ENCODE peak calls at places on chromosomes 2 and 18, in ten cellular contexts. One of them, this sample, is unnamed.

GRCh38 chr2:175418224-175418843 is 236.8 kb upstream of the ATP5MC3 start:
- DNase-seq in SW480: no peak
- DNase-seq in NCI-H2029: no peak
- DNase-seq in NCI-H2081 treated with DMSO at 0.1 percent for 48 hours: no peak
- DNase-seq in activated CD4-positive, alpha-beta T cell treated with anti-CD3 and anti-CD28 coated beads for 36 hours: no peak
- DNase-seq in occipital lobe: no peak
- DNase-seq in CD8-positive, alpha-beta memory T cell: no peak
- DNase-seq in iPS-NIHi11: no peak
- DNase-seq in T-helper 1 cell: no peak
- DNase-seq in testis: no peak
- DNase-seq in this sample: no peak

GRCh38 chr2:168948621-168949212 is 47.6 kb downstream of the G6PC2 start:
- DNase-seq in iPS-NIHi11: peak
- DNase-seq in activated CD4-positive, alpha-beta T cell treated with anti-CD3 and anti-CD28 coated beads for 36 hours: peak
- DNase-seq in testis: no peak
- DNase-seq in SW480: peak
- DNase-seq in NCI-H2029: no peak
- DNase-seq in CD8-positive, alpha-beta memory T cell: no peak
- DNase-seq in NCI-H2081 treated with DMSO at 0.1 percent for 48 hours: no peak
- DNase-seq in occipital lobe: no peak
- DNase-seq in T-helper 1 cell: no peak
- DNase-seq in this sample: no peak

GRCh38 chr2:37350034-37350433 is 5.6 kb downstream of the QPCT start:
- DNase-seq in activated CD4-positive, alpha-beta T cell treated with anti-CD3 and anti-CD28 coated beads for 36 hours: no peak
- DNase-seq in testis: no peak
- DNase-seq in iPS-NIHi11: no peak
- DNase-seq in NCI-H2029: peak
- DNase-seq in NCI-H2081 treated with DMSO at 0.1 percent for 48 hours: no peak
- DNase-seq in CD8-positive, alpha-beta memory T cell: no peak
- DNase-seq in T-helper 1 cell: no peak
- DNase-seq in SW480: peak
- DNase-seq in occipital lobe: no peak
- DNase-seq in this sample: no peak

GRCh38 chr2:64204006-64204632 is 59.9 kb upstream of the PELI1 start:
- DNase-seq in activated CD4-positive, alpha-beta T cell treated with anti-CD3 and anti-CD28 coated beads for 36 hours: peak
- DNase-seq in CD8-positive, alpha-beta memory T cell: peak
- DNase-seq in NCI-H2029: no peak
- DNase-seq in T-helper 1 cell: peak
- DNase-seq in NCI-H2081 treated with DMSO at 0.1 percent for 48 hours: no peak
- DNase-seq in iPS-NIHi11: peak
- DNase-seq in testis: peak
- DNase-seq in occipital lobe: peak
- DNase-seq in SW480: no peak
- DNase-seq in this sample: peak

GRCh38 chr2:140502951-140503630 is 1627.7 kb downstream of the LRP1B start:
- DNase-seq in activated CD4-positive, alpha-beta T cell treated with anti-CD3 and anti-CD28 coated beads for 36 hours: no peak
- DNase-seq in T-helper 1 cell: no peak
- DNase-seq in NCI-H2029: peak
- DNase-seq in occipital lobe: no peak
- DNase-seq in iPS-NIHi11: no peak
- DNase-seq in CD8-positive, alpha-beta memory T cell: no peak
- DNase-seq in SW480: no peak
- DNase-seq in testis: no peak
- DNase-seq in NCI-H2081 treated with DMSO at 0.1 percent for 48 hours: no peak
- DNase-seq in this sample: no peak

GRCh38 chr2:172710584-172711024 is 25.0 kb upstream of the RAPGEF4 start:
- DNase-seq in NCI-H2081 treated with DMSO at 0.1 percent for 48 hours: peak
- DNase-seq in SW480: peak
- DNase-seq in T-helper 1 cell: no peak
- DNase-seq in testis: peak
- DNase-seq in NCI-H2029: peak
- DNase-seq in occipital lobe: peak
- DNase-seq in iPS-NIHi11: peak
- DNase-seq in CD8-positive, alpha-beta memory T cell: peak
- DNase-seq in activated CD4-positive, alpha-beta T cell treated with anti-CD3 and anti-CD28 coated beads for 36 hours: peak
- DNase-seq in this sample: no peak

GRCh38 chr18:78160961-78161656 is 818.5 kb upstream of the SALL3 start:
- DNase-seq in T-helper 1 cell: no peak
- DNase-seq in SW480: no peak
- DNase-seq in testis: no peak
- DNase-seq in NCI-H2081 treated with DMSO at 0.1 percent for 48 hours: no peak
- DNase-seq in NCI-H2029: no peak
- DNase-seq in iPS-NIHi11: no peak
- DNase-seq in activated CD4-positive, alpha-beta T cell treated with anti-CD3 and anti-CD28 coated beads for 36 hours: no peak
- DNase-seq in occipital lobe: no peak
- DNase-seq in CD8-positive, alpha-beta memory T cell: no peak
- DNase-seq in this sample: no peak

GRCh38 chr2:8872821-8873432 is 35.5 kb upstream of the KIDINS220 start:
- DNase-seq in NCI-H2081 treated with DMSO at 0.1 percent for 48 hours: peak
- DNase-seq in testis: no peak
- DNase-seq in CD8-positive, alpha-beta memory T cell: no peak
- DNase-seq in NCI-H2029: peak
- DNase-seq in occipital lobe: no peak
- DNase-seq in T-helper 1 cell: no peak
- DNase-seq in activated CD4-positive, alpha-beta T cell treated with anti-CD3 and anti-CD28 coated beads for 36 hours: no peak
- DNase-seq in SW480: peak
- DNase-seq in iPS-NIHi11: peak
- DNase-seq in this sample: no peak

GRCh38 chr2:63843093-63843492 is 1.4 kb downstream of the UGP2 start:
- DNase-seq in iPS-NIHi11: no peak
- DNase-seq in NCI-H2081 treated with DMSO at 0.1 percent for 48 hours: no peak
- DNase-seq in T-helper 1 cell: no peak
- DNase-seq in CD8-positive, alpha-beta memory T cell: no peak
- DNase-seq in NCI-H2029: no peak
- DNase-seq in occipital lobe: no peak
- DNase-seq in SW480: no peak
- DNase-seq in activated CD4-positive, alpha-beta T cell treated with anti-CD3 and anti-CD28 coated beads for 36 hours: no peak
- DNase-seq in testis: no peak
- DNase-seq in this sample: no peak

GRCh38 chr2:9967053-9967775 is 15.7 kb downstream of the GRHL1 start:
- DNase-seq in activated CD4-positive, alpha-beta T cell treated with anti-CD3 and anti-CD28 coated beads for 36 hours: no peak
- DNase-seq in NCI-H2029: no peak
- DNase-seq in CD8-positive, alpha-beta memory T cell: no peak
- DNase-seq in occipital lobe: no peak
- DNase-seq in iPS-NIHi11: no peak
- DNase-seq in T-helper 1 cell: no peak
- DNase-seq in SW480: no peak
- DNase-seq in testis: no peak
- DNase-seq in NCI-H2081 treated with DMSO at 0.1 percent for 48 hours: no peak
- DNase-seq in this sample: no peak

GRCh38 chr18:7940976-7941375 is 373.9 kb downstream of the PTPRM start:
- DNase-seq in NCI-H2029: no peak
- DNase-seq in T-helper 1 cell: no peak
- DNase-seq in testis: no peak
- DNase-seq in NCI-H2081 treated with DMSO at 0.1 percent for 48 hours: no peak
- DNase-seq in occipital lobe: no peak
- DNase-seq in CD8-positive, alpha-beta memory T cell: no peak
- DNase-seq in activated CD4-positive, alpha-beta T cell treated with anti-CD3 and anti-CD28 coated beads for 36 hours: no peak
- DNase-seq in SW480: no peak
- DNase-seq in iPS-NIHi11: no peak
- DNase-seq in this sample: no peak

GRCh38 chr18:79510046-79510685 is 114.4 kb downstream of the NFATC1 start:
- DNase-seq in SW480: no peak
- DNase-seq in CD8-positive, alpha-beta memory T cell: no peak
- DNase-seq in NCI-H2029: no peak
- DNase-seq in T-helper 1 cell: no peak
- DNase-seq in activated CD4-positive, alpha-beta T cell treated with anti-CD3 and anti-CD28 coated beads for 36 hours: no peak
- DNase-seq in NCI-H2081 treated with DMSO at 0.1 percent for 48 hours: no peak
- DNase-seq in iPS-NIHi11: no peak
- DNase-seq in testis: no peak
- DNase-seq in occipital lobe: no peak
- DNase-seq in this sample: peak

GRCh38 chr2:66748939-66749338 is 314.0 kb downstream of the MEIS1 start:
- DNase-seq in iPS-NIHi11: no peak
- DNase-seq in NCI-H2081 treated with DMSO at 0.1 percent for 48 hours: no peak
- DNase-seq in SW480: no peak
- DNase-seq in T-helper 1 cell: no peak
- DNase-seq in activated CD4-positive, alpha-beta T cell treated with anti-CD3 and anti-CD28 coated beads for 36 hours: no peak
- DNase-seq in CD8-positive, alpha-beta memory T cell: no peak
- DNase-seq in testis: no peak
- DNase-seq in NCI-H2029: no peak
- DNase-seq in occipital lobe: no peak
- DNase-seq in this sample: no peak

GRCh38 chr2:8125741-8126691 is 555.8 kb upstream of the ID2 start:
- DNase-seq in occipital lobe: no peak
- DNase-seq in testis: peak
- DNase-seq in iPS-NIHi11: no peak
- DNase-seq in activated CD4-positive, alpha-beta T cell treated with anti-CD3 and anti-CD28 coated beads for 36 hours: no peak
- DNase-seq in NCI-H2029: no peak
- DNase-seq in T-helper 1 cell: no peak
- DNase-seq in SW480: no peak
- DNase-seq in CD8-positive, alpha-beta memory T cell: no peak
- DNase-seq in NCI-H2081 treated with DMSO at 0.1 percent for 48 hours: no peak
- DNase-seq in this sample: no peak

GRCh38 chr2:209578394-209579006 is 154.7 kb downstream of the MAP2 start:
- DNase-seq in NCI-H2081 treated with DMSO at 0.1 percent for 48 hours: no peak
- DNase-seq in NCI-H2029: no peak
- DNase-seq in iPS-NIHi11: no peak
- DNase-seq in T-helper 1 cell: no peak
- DNase-seq in testis: no peak
- DNase-seq in activated CD4-positive, alpha-beta T cell treated with anti-CD3 and anti-CD28 coated beads for 36 hours: no peak
- DNase-seq in SW480: no peak
- DNase-seq in CD8-positive, alpha-beta memory T cell: no peak
- DNase-seq in occipital lobe: no peak
- DNase-seq in this sample: no peak

This sample was measured in psoas muscle.